ENCODE peak calls at places on chromosomes 2 and 18, in five cellular contexts. Q is IMR-90, L is cardiac fibroblast, T is colonic mucosa, R is ovary. S is an unnamed sample.

GRCh38 chr2:28165087-28165652 is 227.5 kb upstream of the FOSL2 start:
- DNase-seq in T (no peak), L (peak), Q (no peak), R (no peak), S (no peak)

GRCh38 chr2:4962419-4962818 is 729.8 kb upstream of the SOX11 start:
- DNase-seq in L (no peak), Q (no peak), R (no peak), T (no peak), S (peak)

GRCh38 chr2:157786663-157787363 is 89.3 kb downstream of the ACVR1 start:
- DNase-seq in T (no peak), Q (no peak), L (peak), R (no peak), S (peak)

GRCh38 chr18:50468802-50469201 is 91.1 kb upstream of the MAPK4 start:
- DNase-seq in Q (no peak), T (no peak), L (no peak), R (no peak), S (no peak)

GRCh38 chr2:118650327-118650726 is 197.1 kb downstream of the EN1 start:
- DNase-seq in Q (no peak), R (no peak), L (no peak), T (no peak), S (no peak)

GRCh38 chr2:191250400-191250799 is 5.2 kb downstream of the MYO1B start:
- DNase-seq in Q (peak), T (no peak), R (no peak), L (no peak), S (peak)

GRCh38 chr18:77108001-77108692 is 24.4 kb downstream of the MBP start:
- DNase-seq in L (peak), Q (peak), R (peak), T (peak), S (no peak)

GRCh38 chr2:8018956-8019355 is 662.9 kb upstream of the ID2 start:
- DNase-seq in T (no peak), Q (peak), R (no peak), L (no peak), S (no peak)

GRCh38 chr2:203692039-203692710 is 14.3 kb upstream of the CD28 start:
- DNase-seq in R (no peak), L (peak), T (no peak), Q (no peak), S (no peak)

GRCh38 chr18:72544092-72544886 is at the start of gene CBLN2:
- DNase-seq in L (peak), T (peak), R (no peak), Q (peak), S (peak)

GRCh38 chr2:181656450-181657261 is at the start of gene CERKL:
- DNase-seq in T (peak), R (no peak), Q (peak), L (peak), S (peak)

GRCh38 chr2:238439093-238439849 is 12.5 kb downstream of the ASB1 start:
- DNase-seq in Q (peak), R (no peak), L (peak), T (no peak), S (peak)

GRCh38 chr2:168097431-168097830 is 150.0 kb downstream of the STK39 start:
- DNase-seq in Q (no peak), R (no peak), T (no peak), L (no peak), S (peak)

GRCh38 chr2:156334496-156335478 is 2.3 kb upstream of the NR4A2 start:
- DNase-seq in Q (peak), R (peak), T (peak), L (peak), S (peak)

GRCh38 chr18:74114206-74114605 is 33.4 kb downstream of the FBXO15 start:
- DNase-seq in Q (peak), L (no peak), R (no peak), T (no peak), S (no peak)

GRCh38 chr2:84701880-84702279 is 179.0 kb downstream of the TRABD2A start:
- DNase-seq in Q (peak), T (no peak), L (peak), R (no peak), S (peak)

GRCh38 chr2:6832995-6833604 is 32.6 kb downstream of the CMPK2 start:
- DNase-seq in L (no peak), Q (no peak), T (no peak), R (no peak), S (no peak)

GRCh38 chr2:2742745-2743144 is 411.7 kb upstream of the MYT1L start:
- DNase-seq in T (no peak), L (no peak), R (no peak), Q (no peak), S (peak)

GRCh38 chr2:234422895-234423505 is 73.9 kb downstream of the ARL4C start:
- DNase-seq in R (no peak), Q (no peak), T (no peak), L (no peak), S (peak)

GRCh38 chr18:21203842-21204241 is 38.2 kb upstream of the GREB1L start:
- DNase-seq in Q (no peak), T (no peak), R (no peak), L (no peak), S (no peak)

GRCh38 chr2:218317232-218317630 is 24.9 kb upstream of the TMBIM1 start:
- DNase-seq in T (no peak), L (no peak), R (no peak), Q (no peak), S (peak)

GRCh38 chr2:186853871-186854435 is 5.0 kb upstream of the ZSWIM2 start:
- DNase-seq in Q (peak), T (no peak), R (no peak), L (no peak), S (peak)

GRCh38 chr2:27701676-27702075 is 38.0 kb downstream of the SLC4A1AP start:
- DNase-seq in R (no peak), Q (no peak), T (no peak), L (peak), S (no peak)

GRCh38 chr2:84636080-84636971 is 120.0 kb downstream of the DNAH6 start:
- DNase-seq in Q (no peak), L (no peak), T (peak), R (no peak), S (no peak)

GRCh38 chr2:241103176-241103595 is 1.1 kb upstream of the MTERF4 start:
- DNase-seq in R (no peak), L (no peak), Q (no peak), T (no peak), S (no peak)

GRCh38 chr2:159617651-159618050 is 1.3 kb upstream of the BAZ2B start:
- DNase-seq in R (no peak), L (peak), Q (peak), T (peak), S (peak)

GRCh38 chr2:216467845-216468244 is 30.8 kb upstream of the RPL37A start:
- DNase-seq in T (no peak), L (no peak), Q (no peak), R (no peak), S (no peak)

GRCh38 chr18:21742323-21742687 is 1.7 kb downstream of the MIB1 start:
- DNase-seq in L (no peak), R (no peak), T (no peak), Q (peak), S (peak)

GRCh38 chr2:124633812-124634211 is 608.7 kb downstream of the CNTNAP5 start:
- DNase-seq in Q (no peak), L (no peak), T (no peak), R (no peak), S (no peak)

DNA sequence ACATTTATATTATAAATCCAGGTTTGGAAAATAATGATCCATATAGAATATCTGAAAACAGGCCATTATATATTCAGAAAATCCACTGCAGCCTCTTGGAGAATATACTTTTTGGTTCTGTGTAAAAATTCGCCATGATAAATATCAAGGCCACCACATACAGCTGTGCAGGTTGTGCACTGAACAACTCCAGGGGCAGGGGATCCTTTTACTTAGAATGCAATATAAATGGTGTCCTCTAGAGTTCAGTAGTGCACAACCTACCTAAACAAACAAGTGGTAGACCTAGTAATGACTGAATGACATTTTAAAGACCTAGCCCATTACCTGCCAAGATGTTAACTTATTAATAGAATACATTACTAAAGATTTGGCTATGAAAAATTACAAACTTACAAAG is 22.4 kb downstream of the MOGAT1 start:
- DNase-seq in L (peak), T (no peak), R (no peak), Q (no peak), S (peak)
- TF ChIP-seq CTCF in L (peak), T (no peak), R (no peak), Q (peak), S (peak)

DNA sequence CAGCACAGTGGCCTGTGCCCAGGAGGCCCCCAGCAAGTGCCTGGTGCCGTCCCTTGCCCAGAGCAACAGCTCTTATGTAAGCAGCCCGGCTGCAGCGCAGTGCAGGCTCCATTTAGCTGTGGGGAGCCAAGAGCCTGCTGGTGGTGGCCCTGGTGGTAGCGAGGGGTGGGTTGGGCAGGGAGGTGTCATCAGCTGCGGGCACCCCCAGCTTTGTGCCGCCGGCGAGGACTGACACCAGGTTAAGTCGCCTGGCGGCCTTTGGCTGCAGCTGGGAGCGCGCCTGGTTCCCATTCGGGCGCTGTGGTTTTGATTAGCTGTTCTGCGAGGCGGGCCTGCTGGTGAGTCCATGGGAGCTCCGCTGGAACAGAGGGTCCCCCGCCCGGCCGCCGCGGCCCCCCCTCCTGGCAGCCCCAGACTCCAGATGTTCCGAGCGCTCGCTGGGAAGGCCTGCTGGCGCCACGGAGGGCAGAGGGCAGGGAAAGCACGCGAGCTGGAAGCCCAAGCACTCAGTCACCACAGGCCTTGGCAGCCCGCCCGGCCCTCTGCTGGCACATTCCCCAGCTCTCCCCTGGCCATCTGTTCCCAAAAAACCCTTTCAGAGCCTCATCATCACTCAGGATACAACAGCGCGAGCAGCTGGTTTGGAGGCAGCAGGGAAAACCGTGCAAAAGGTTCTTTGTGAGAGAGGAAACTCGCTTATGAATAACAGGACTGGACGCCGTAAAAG is 18.4 kb downstream of the ATOH8 start:
- DNase-seq in Q (peak), R (peak), T (peak), L (peak), S (peak)
- TF ChIP-seq CTCF in Q (peak), R (peak), T (no peak), L (peak), S (peak)

GRCh38 chr2:133506962-133507361 is 61.3 kb downstream of the NCKAP5 start:
- DNase-seq in R (no peak), Q (no peak), T (no peak), L (no peak), S (peak)

GRCh38 chr2:133511679-133512078 is 56.6 kb downstream of the NCKAP5 start:
- DNase-seq in T (no peak), R (no peak), Q (no peak), L (no peak), S (no peak)

GRCh38 chr2:133508546-133509165 is 59.6 kb downstream of the NCKAP5 start:
- DNase-seq in Q (no peak), L (no peak), R (no peak), T (no peak), S (no peak)

GRCh38 chr2:133512121-133512520 is 56.1 kb downstream of the NCKAP5 start:
- DNase-seq in T (no peak), L (no peak), Q (no peak), R (no peak), S (no peak)

DNA sequence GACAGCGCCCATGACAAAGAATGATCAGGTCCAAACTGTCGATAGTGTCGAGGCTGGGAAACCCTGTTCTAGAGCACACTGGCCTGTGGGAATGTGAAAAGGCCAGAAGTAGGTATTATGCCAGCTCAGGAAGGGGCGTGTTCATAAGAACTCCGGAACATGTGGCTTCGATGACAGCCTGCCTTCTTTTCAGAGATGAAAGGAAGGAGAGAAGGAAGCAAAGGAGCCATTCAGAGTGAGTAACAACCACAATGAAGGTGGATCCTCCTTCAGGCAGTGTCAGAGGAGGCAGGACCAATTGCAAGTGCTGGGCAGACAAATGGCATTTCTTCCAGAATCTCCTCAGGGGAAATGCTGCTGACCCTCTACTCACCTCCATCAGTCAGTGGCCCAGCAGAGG is 58.5 kb downstream of the NCKAP5 start:
- DNase-seq in L (no peak), R (no peak), T (no peak), Q (no peak), S (peak)
- TF ChIP-seq CTCF in L (no peak), R (no peak), T (no peak), Q (no peak), S (no peak)

GRCh38 chr2:37925063-37925897 is at the start of gene RMDN2:
- DNase-seq in R (peak), T (peak), L (peak), Q (peak), S (peak)

GRCh38 chr2:37919631-37920032 is 5.5 kb upstream of the RMDN2 start:
- DNase-seq in Q (no peak), L (peak), T (peak), R (no peak), S (no peak)

GRCh38 chr2:37926635-37927034 is 1.5 kb downstream of the RMDN2 start:
- DNase-seq in T (no peak), L (no peak), R (no peak), Q (no peak), S (no peak)

GRCh38 chr2:37920570-37920969 is 4.5 kb upstream of the RMDN2 start:
- DNase-seq in R (no peak), L (peak), T (no peak), Q (peak), S (peak)

DNA sequence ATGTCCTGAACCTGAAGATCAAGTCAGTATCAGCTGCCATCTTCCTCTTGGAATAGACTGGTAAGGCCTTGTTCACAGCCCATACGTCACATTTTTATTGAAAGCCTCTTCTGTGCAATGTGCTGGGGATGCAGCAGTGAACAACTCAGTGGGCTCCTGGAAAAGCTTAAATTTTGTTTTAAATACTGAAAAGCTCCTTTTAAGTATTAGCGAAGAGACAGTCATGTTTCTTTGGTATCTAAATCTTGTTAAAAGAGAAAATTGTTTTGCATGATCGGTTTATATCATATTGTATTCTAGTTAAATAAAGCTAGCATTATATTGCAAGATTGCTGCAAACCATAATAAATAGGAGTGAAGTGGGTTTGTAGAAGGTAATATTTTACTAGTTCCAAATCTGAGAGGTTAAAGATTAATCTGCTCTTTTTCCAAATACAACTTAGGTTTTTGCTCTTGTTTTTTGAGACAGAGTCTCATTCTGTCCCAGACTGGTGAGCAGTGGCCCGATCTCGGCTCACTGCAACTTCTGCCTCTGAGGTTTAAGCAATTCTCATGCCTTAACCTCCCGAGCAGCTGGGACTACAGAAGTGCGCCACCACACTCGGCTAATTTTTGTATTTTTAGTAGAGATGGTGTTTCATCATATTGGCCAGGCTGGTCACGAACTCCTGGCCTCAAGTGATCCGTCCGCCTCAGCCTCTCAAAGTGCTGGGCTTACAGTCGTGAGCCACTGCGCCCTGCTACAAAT is 1.6 kb upstream of the RMDN2 start:
- DNase-seq in L (no peak), T (no peak), R (no peak), Q (no peak), S (no peak)
- TF ChIP-seq CTCF in L (no peak), T (no peak), R (no peak), Q (no peak), S (no peak)